ENCODE peak calls at places on chromosomes 11 and 22, in six cellular contexts. C, E, V, Q, R and K are unnamed samples.

GRCh38 chr11:88012456-88012855 is 162.8 kb downstream of the RAB38 start:
- DNase-seq in Q (no peak), E (peak; percentile 83), V (no peak), C (no peak), R (no peak), K (no peak)

GRCh38 chr11:61069427-61069826 is 32.9 kb upstream of the CD5 start:
- DNase-seq in V (no peak), R (no peak), E (no peak), Q (no peak), C (no peak), K (no peak)

GRCh38 chr11:2816941-2817421 is 68.6 kb downstream of the CDKN1C start:
- DNase-seq in V (no peak), R (no peak), E (no peak), C (no peak), Q (no peak), K (no peak)

GRCh38 chr22:29343313-29343805 is 27.9 kb upstream of the RASL10A start:
- DNase-seq in V (no peak), R (no peak), E (peak; percentile 54), C (peak; percentile 73), Q (no peak), K (no peak)

GRCh38 chr22:49100316-49100715 is 727.4 kb downstream of the BRD1 start:
- DNase-seq in V (no peak), C (no peak), Q (no peak), R (no peak), E (no peak), K (no peak)

GRCh38 chr11:16252373-16252772 is 104.0 kb downstream of the SOX6 start:
- DNase-seq in Q (no peak), C (no peak), E (no peak), R (no peak), V (peak; percentile 20), K (no peak)

GRCh38 chr11:28738549-28738948 is 630.4 kb downstream of the METTL15 start:
- DNase-seq in V (no peak), Q (no peak), C (no peak), R (no peak), E (no peak), K (no peak)

GRCh38 chr22:46183733-46184132 is 33.4 kb downstream of the PPARA start:
- DNase-seq in E (no peak), C (no peak), R (no peak), Q (no peak), V (no peak), K (peak; percentile 76)

GRCh38 chr11:132058211-132058772 is 687.9 kb downstream of the NTM start:
- DNase-seq in C (no peak), V (no peak), R (peak; percentile 79), Q (no peak), E (no peak), K (peak; percentile 11)

GRCh38 chr22:46614070-46614931 is 5.9 kb upstream of the GRAMD4 start:
- DNase-seq in C (no peak), V (no peak), E (no peak), R (no peak), Q (no peak), K (peak; percentile 69)

GRCh38 chr11:33713162-33713913 is 12.7 kb upstream of the C11orf91 start:
- DNase-seq in V (no peak), Q (no peak), C (no peak), E (peak; percentile 65), R (no peak), K (no peak)